ENCODE peak calls at places on chromosomes 6 and 20, in six cellular contexts. Q is fibroblast of lung, M is mammary epithelial cell, T is IMR-90, U is H1, A is neuronal stem cell. B is an unnamed sample.
A peak's percentile ranks its signal among the peaks of the same experiment; 100 is the strongest.

GRCh38 chr6:167528239-167528638 is 203.4 kb downstream of the TTLL2 start:
- DNase-seq in M (no peak), T (no peak), U (no peak), Q (no peak), A (no peak), B (no peak)

GRCh38 chr6:105077592-105078463 is 102.0 kb downstream of the POPDC3 start:
- DNase-seq in A (peak; percentile 39), T (peak; percentile 64), M (peak; percentile 32), U (no peak), Q (peak; percentile 40), B (peak; percentile 84)

GRCh38 chr20:36802326-36803223 is 29.0 kb upstream of the DSN1 start:
- DNase-seq in U (no peak), Q (peak; percentile 75), A (no peak), T (peak; percentile 90), M (peak; percentile 13), B (no peak)

GRCh38 chr20:48359692-48360337 is 468.0 kb downstream of the PREX1 start:
- DNase-seq in Q (no peak), M (no peak), A (no peak), T (no peak), U (no peak), B (no peak)

GRCh38 chr20:17808782-17809181 is 109.0 kb downstream of the BANF2 start:
- DNase-seq in T (no peak), Q (no peak), M (no peak), U (no peak), A (no peak), B (no peak)

GRCh38 chr6:87808005-87808757 is 106.1 kb upstream of the AKIRIN2 start:
- DNase-seq in M (peak; percentile 93), T (peak; percentile 37), Q (peak; percentile 89), A (no peak), U (no peak), B (no peak)

GRCh38 chr6:116568111-116568510 is 3.2 kb upstream of the RWDD1 start:
- DNase-seq in M (no peak), T (peak; percentile 80), U (no peak), Q (no peak), A (no peak), B (peak; percentile 51)

GRCh38 chr6:170021579-170021978 is 269.3 kb downstream of the DLL1 start:
- DNase-seq in U (no peak), Q (no peak), T (no peak), A (no peak), M (no peak), B (no peak)

GRCh38 chr6:124676033-124676432 is 286.2 kb upstream of the RNF217 start:
- DNase-seq in Q (peak; percentile 84), T (peak; percentile 42), M (peak; percentile 72), A (no peak), U (no peak), B (peak; percentile 46)

GRCh38 chr20:1478566-1478965 is 11.9 kb upstream of the NSFL1C start:
- DNase-seq in M (peak; percentile 96), T (peak; percentile 52), U (no peak), A (no peak), Q (peak; percentile 69), B (peak; percentile 48)

GRCh38 chr20:5996765-5997164 is 46.3 kb downstream of the MCM8 start:
- DNase-seq in T (no peak), U (no peak), Q (no peak), A (no peak), M (no peak), B (no peak)

GRCh38 chr20:46895906-46896242 is 1.2 kb downstream of the EYA2 start:
- DNase-seq in U (no peak), T (no peak), Q (no peak), A (no peak), M (no peak), B (no peak)
- H3K4me3 ChIP-seq in U (peak overlapping the region; percentile 49), T (peak overlapping the region; percentile 83), Q (no peak overlapping the region), A (no peak overlapping the region), M (no peak overlapping the region), B (peak overlapping the region; percentile 83)

GRCh38 chr6:142429195-142429594 is 127.4 kb downstream of the ADGRG6 start:
- DNase-seq in A (no peak), M (no peak), T (no peak), Q (no peak), U (no peak), B (no peak)

GRCh38 chr6:142438898-142439297 is 137.1 kb downstream of the ADGRG6 start:
- DNase-seq in M (no peak), A (no peak), Q (no peak), U (no peak), T (no peak), B (no peak)

GRCh38 chr6:142433419-142433818 is 131.6 kb downstream of the ADGRG6 start:
- DNase-seq in Q (no peak), T (no peak), M (no peak), U (no peak), A (no peak), B (no peak)
- H3K9ac ChIP-seq in Q (no peak overlapping the region), T (no peak overlapping the region), M (no peak overlapping the region), U (no peak overlapping the region), A (no peak overlapping the region), B (no peak overlapping the region)

DNA sequence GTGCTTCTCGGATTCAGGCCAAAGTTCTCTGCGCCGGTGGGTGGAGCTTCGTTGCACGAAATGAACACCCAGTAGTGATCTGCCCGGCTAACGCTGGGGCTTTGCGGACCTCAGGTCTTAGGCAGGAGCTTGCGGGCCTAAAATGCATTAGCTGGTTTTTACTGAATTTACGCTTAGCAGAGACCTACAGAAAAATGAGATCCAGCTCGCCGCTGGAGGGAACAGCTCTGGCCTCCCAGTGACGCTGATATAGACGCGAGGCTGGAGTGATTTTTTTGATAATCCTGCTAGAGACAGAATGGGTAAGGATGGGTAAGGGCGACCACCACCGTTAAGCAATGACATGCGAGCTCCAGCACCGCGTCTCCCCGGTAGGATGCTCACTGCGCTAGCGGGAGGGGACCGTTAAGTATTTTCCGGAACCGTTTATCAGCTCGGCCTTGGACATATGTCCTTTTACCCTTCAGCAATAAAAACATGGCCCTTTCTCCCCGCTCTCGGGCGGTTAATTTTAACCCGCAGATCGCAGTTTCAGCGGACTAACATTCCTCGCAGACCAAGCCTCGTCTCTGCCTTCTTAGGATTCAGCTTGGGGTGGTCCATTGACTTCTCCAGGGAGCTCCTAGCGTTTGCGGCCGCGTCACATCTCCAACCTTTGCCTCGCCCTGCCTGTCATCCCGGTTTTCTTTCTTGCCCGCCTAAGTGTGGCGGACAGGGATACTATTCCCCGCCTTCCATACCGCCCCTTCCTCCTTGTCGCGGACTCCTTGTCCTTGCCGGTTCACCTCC is 109.3 kb downstream of the GPX5 start:
- DNase-seq in Q (peak; percentile 13), M (peak; percentile 9), U (no peak), T (no peak), A (no peak), B (peak; percentile 39)
- H3K4me3 ChIP-seq in Q (peak overlapping the region; percentile 71), M (peak overlapping the region; percentile 40), U (peak overlapping the region; percentile 90), T (peak overlapping the region; percentile 11), A (peak overlapping the region; percentile 84), B (peak overlapping the region; percentile 75)

GRCh38 chr6:38192486-38192885 is 373.0 kb downstream of the ZFAND3 start:
- DNase-seq in M (no peak), U (no peak), Q (no peak), A (no peak), T (no peak), B (no peak)

GRCh38 chr6:38194282-38194572 is 374.7 kb downstream of the ZFAND3 start:
- DNase-seq in M (no peak), T (no peak), Q (no peak), U (no peak), A (no peak), B (no peak)

GRCh38 chr6:38193051-38193450 is 373.5 kb downstream of the ZFAND3 start:
- DNase-seq in M (no peak), A (no peak), U (no peak), T (no peak), Q (no peak), B (no peak)

GRCh38 chr6:38194589-38194988 is 375.1 kb downstream of the ZFAND3 start:
- DNase-seq in Q (no peak), U (no peak), T (no peak), M (no peak), A (no peak), B (no peak)

GRCh38 chr6:38193486-38194281 is 374.2 kb downstream of the ZFAND3 start:
- DNase-seq in U (no peak), A (no peak), Q (no peak), M (no peak), T (no peak), B (no peak)
- H3K9ac ChIP-seq in U (no peak overlapping the region), A (no peak overlapping the region), Q (no peak overlapping the region), M (no peak overlapping the region), T (no peak overlapping the region), B (no peak overlapping the region)

GRCh38 chr6:113968472-113968871 is 2.5 kb downstream of the HDAC2 start:
- DNase-seq in T (no peak), M (no peak), U (no peak), Q (no peak), A (no peak), B (no peak)

GRCh38 chr6:113970808-113971676 is at the start of gene HDAC2:
- DNase-seq in M (peak; percentile 76), U (peak; percentile 57), T (peak; percentile 77), A (peak; percentile 71), Q (peak; percentile 78), B (peak; percentile 92)

GRCh38 chr6:113969888-113970807 is 800 bp downstream of the HDAC2 start:
- DNase-seq in A (peak; percentile 58), U (no peak), Q (peak; percentile 52), M (peak; percentile 32), T (peak; percentile 35), B (peak; percentile 80)

GRCh38 chr6:113967777-113968176 is 3.2 kb downstream of the HDAC2 start:
- DNase-seq in U (no peak), Q (no peak), T (no peak), A (no peak), M (no peak), B (no peak)

GRCh38 chr6:113971786-113972185 is 838 bp upstream of the HDAC2 start:
- DNase-seq in M (peak; percentile 8), T (no peak), U (no peak), Q (no peak), A (no peak), B (peak; percentile 51)
- H3K4me3 ChIP-seq in M (peak overlapping the region; percentile 97), T (peak overlapping the region; percentile 97), U (peak overlapping the region; percentile 84), Q (peak overlapping the region; percentile 96), A (no peak overlapping the region), B (peak overlapping the region; percentile 92)